ENCODE peak calls at places on chromosomes 2 and 18, in seven cellular contexts. S is endothelial cell of umbilical vein, K is sciatic nerve, R is cerebellum, H is DMS153, W is mesenchymal stem cell, V is anterior cingulate cortex. D is an unnamed sample.

GRCh38 chr18:60804412-60804811 is 431.8 kb upstream of the MC4R start:
- DNase-seq in S (no peak), K (no peak), R (no peak), H (no peak), W (no peak), V (no peak), D (no peak)

GRCh38 chr2:78431241-78431640 is 594.3 kb upstream of the REG3G start:
- DNase-seq in S (no peak), K (no peak), R (no peak), H (peak), W (peak), V (no peak), D (peak)

GRCh38 chr2:240230424-240230945 is 90.0 kb upstream of the OTOS start:
- DNase-seq in S (no peak), K (no peak), R (no peak), H (no peak), W (no peak), V (no peak), D (no peak)

GRCh38 chr2:176114120-176114929 is 2.3 kb upstream of the HOXD10 start:
- DNase-seq in S (no peak), K (no peak), R (no peak), H (peak), W (no peak), V (no peak), D (peak)

GRCh38 chr2:177314194-177314593 is 49.7 kb upstream of the NFE2L2 start:
- DNase-seq in S (no peak), K (no peak), R (no peak), H (no peak), W (peak), V (no peak), D (no peak)

GRCh38 chr2:181517685-181518301 is 60.6 kb downstream of the ITGA4 start:
- DNase-seq in S (no peak), K (no peak), R (peak), H (no peak), W (no peak), V (no peak), D (no peak)

GRCh38 chr2:187102381-187102780 is 253.4 kb upstream of the ZSWIM2 start:
- DNase-seq in S (no peak), K (no peak), R (no peak), H (no peak), W (no peak), V (no peak), D (no peak)

GRCh38 chr18:61735564-61736102 is 157.2 kb downstream of the RNF152 start:
- DNase-seq in S (no peak), K (no peak), R (no peak), H (no peak), W (no peak), V (no peak), D (no peak)

GRCh38 chr2:128332091-128332634 is 13.5 kb upstream of the HS6ST1 start:
- DNase-seq in S (no peak), K (no peak), R (no peak), H (no peak), W (no peak), V (no peak), D (no peak)

GRCh38 chr2:233487748-233488345 is 78.7 kb downstream of the USP40 start:
- DNase-seq in S (no peak), K (no peak), R (no peak), H (no peak), W (peak), V (no peak), D (no peak)

GRCh38 chr2:16607306-16607705 is 58.3 kb downstream of the CYRIA start:
- DNase-seq in S (no peak), K (no peak), R (no peak), H (no peak), W (no peak), V (no peak), D (no peak)

D was measured in SHP77.